ENCODE peak calls at places on chromosomes 4 and X, in seven cellular contexts. T is esophagus squamous epithelium, D is GM23338, E is brain microvascular endothelial cell, I is fibroblast of pulmonary artery, M is choroid plexus epithelial cell, X is WERI-Rb-1. F is an unnamed sample.

GRCh38 chr4:6621556-6621927 is 18.9 kb upstream of the MRFAP1 start:
- DNase-seq in E (no peak), D (no peak), M (no peak), T (no peak), X (no peak), I (no peak), F (no peak)

GRCh38 chr4:113276448-113277158 is 227.2 kb downstream of the ANK2 start:
- DNase-seq in M (no peak), T (no peak), E (no peak), D (no peak), X (no peak), I (no peak), F (no peak)

GRCh38 chrX:139113682-139114081 is 402.2 kb upstream of the FGF13 start:
- DNase-seq in T (no peak), M (no peak), E (no peak), X (no peak), I (no peak), D (no peak), F (no peak)

GRCh38 chr4:113976937-113977855 is 2.3 kb downstream of the ARSJ start:
- DNase-seq in M (peak), D (no peak), I (peak), T (no peak), X (no peak), E (no peak), F (no peak)

GRCh38 chr4:30904593-30904992 is 184.4 kb downstream of the PCDH7 start:
- DNase-seq in E (no peak), X (no peak), I (no peak), D (no peak), M (no peak), T (no peak), F (no peak)

GRCh38 chr4:147735413-147736301 is 3.8 kb downstream of the ARHGAP10 start:
- DNase-seq in D (no peak), T (no peak), M (no peak), I (no peak), X (no peak), E (no peak), F (no peak)

GRCh38 chr4:33966808-33967207 is 2277.5 kb downstream of the ARAP2 start:
- DNase-seq in X (no peak), E (no peak), I (no peak), M (no peak), T (no peak), D (no peak), F (no peak)

GRCh38 chr4:8770518-8771257 is 101.0 kb downstream of the HMX1 start:
- DNase-seq in M (no peak), E (no peak), D (peak), X (no peak), I (no peak), T (no peak), F (no peak)

GRCh38 chr4:88803600-88804096 is 106.0 kb upstream of the NAP1L5 start:
- DNase-seq in I (peak), E (peak), X (no peak), D (no peak), M (peak), T (no peak), F (peak)

GRCh38 chr4:55125087-55125721 is at the start of gene KDR:
- DNase-seq in I (peak), T (no peak), M (peak), E (peak), D (peak), X (no peak), F (no peak)

GRCh38 chrX:143058096-143058495 is 32.4 kb downstream of the SPANXN4 start:
- DNase-seq in T (no peak), X (no peak), M (no peak), D (peak), E (no peak), I (no peak), F (no peak)

GRCh38 chrX:129632443-129632842 is 22.3 kb downstream of the APLN start:
- DNase-seq in I (no peak), D (no peak), X (no peak), T (no peak), E (no peak), M (no peak), F (no peak)

GRCh38 chrX:132001127-132001526 is 22.0 kb upstream of the STK26 start:
- DNase-seq in E (no peak), M (no peak), I (no peak), X (no peak), D (no peak), T (no peak), F (no peak)

GRCh38 chr4:39020130-39020529 is 12.1 kb downstream of the TMEM156 start:
- DNase-seq in I (peak), D (no peak), E (no peak), T (no peak), M (no peak), X (no peak), F (no peak)

GRCh38 chrX:500481-501010 is 113.8 kb upstream of the PPP2R3B start:
- DNase-seq in D (no peak), M (no peak), T (no peak), I (no peak), E (no peak), X (no peak), F (no peak)

GRCh38 chrX:116379854-116380253 is 56.6 kb upstream of the SLC6A14 start:
- DNase-seq in I (peak), X (no peak), M (peak), T (no peak), D (no peak), E (peak), F (no peak)

GRCh38 chr4:168139336-168139735 is 47.0 kb downstream of the ANXA10 start:
- DNase-seq in E (peak), M (peak), D (no peak), I (peak), X (no peak), T (no peak), F (no peak)

GRCh38 chr4:72295966-72296557 is 264.3 kb downstream of the NPFFR2 start:
- DNase-seq in E (peak), D (peak), M (peak), X (no peak), I (peak), T (no peak), F (peak)
- TF ChIP-seq CTCF in E (peak), D (peak), M (peak), X (peak), I (peak), T (peak), F (peak)

GRCh38 chrX:47631676-47632075 is 1.9 kb upstream of the CFP start:
- DNase-seq in X (no peak), D (no peak), M (no peak), E (no peak), I (no peak), T (no peak), F (no peak)

GRCh38 chrX:47632664-47633063 is 2.9 kb upstream of the CFP start:
- DNase-seq in X (no peak), T (no peak), E (no peak), M (no peak), I (no peak), D (no peak), F (no peak)

GRCh38 chrX:47625365-47625764 is 4.4 kb downstream of the CFP start:
- DNase-seq in E (no peak), I (no peak), X (no peak), D (no peak), M (no peak), T (no peak), F (no peak)

GRCh38 chrX:47628980-47629379 is 750 bp downstream of the CFP start:
- DNase-seq in D (peak), M (no peak), I (no peak), E (no peak), X (no peak), T (no peak), F (no peak)

GRCh38 chrX:47629419-47630210 is at the start of gene CFP:
- DNase-seq in E (no peak), D (peak), T (no peak), X (no peak), I (no peak), M (no peak), F (no peak)
- H3K4me3 ChIP-seq in E (no peak), D (no peak), T (no peak), X (no peak), I (no peak), M (no peak), F (no peak)

DNA sequence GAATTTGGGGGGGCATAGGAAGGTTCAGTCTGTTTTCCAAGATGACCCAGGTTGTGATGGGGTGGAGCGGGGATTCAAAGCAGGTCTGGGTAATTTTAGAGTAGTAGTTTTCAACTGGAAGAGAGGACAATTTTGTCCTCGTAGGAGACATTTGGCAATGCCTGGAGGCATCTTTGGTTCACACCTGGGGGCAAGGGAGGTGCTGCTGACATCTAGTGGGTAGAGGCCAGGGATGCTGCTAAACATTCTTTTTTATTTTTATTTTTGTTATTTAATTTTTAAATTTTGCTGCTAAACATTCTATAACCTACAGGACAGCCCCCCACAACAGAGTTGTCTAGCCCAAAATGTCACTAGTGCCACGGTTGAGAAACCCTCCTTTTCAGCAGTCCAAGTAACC is 1.9 kb downstream of the RAB9A start:
- DNase-seq in D (no peak), T (no peak), I (no peak), M (no peak), X (no peak), E (no peak), F (no peak)
- TF ChIP-seq CTCF in D (no peak), T (no peak), I (no peak), M (peak), X (no peak), E (peak), F (peak)

DNA sequence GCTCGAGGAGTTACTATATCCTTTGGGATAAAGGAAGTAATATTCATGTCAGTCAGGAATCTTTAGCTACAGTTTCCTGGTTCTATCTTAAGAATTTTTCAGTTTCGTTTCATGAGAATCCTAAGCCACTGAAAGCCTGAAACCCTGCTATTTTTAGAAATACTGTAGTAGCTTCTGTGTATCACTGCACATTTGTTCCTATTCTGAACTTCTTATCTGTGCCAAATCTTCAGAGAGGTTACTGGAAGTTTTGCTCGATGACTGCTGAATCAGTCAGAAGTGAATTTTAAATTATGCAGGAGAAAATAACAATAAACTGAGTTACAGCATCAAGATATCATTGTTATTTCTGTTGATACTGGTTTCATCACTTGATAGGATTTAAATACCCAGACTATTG is 249.3 kb downstream of the TENM3 start:
- DNase-seq in T (no peak), D (no peak), I (peak), X (no peak), M (peak), E (peak), F (peak)
- H3K4me3 ChIP-seq in T (no peak), D (no peak), I (peak), X (no peak), M (peak), E (peak), F (no peak)

GRCh38 chr4:42646013-42646784 is 10.7 kb downstream of the ATP8A1 start:
- DNase-seq in I (no peak), E (no peak), M (no peak), T (no peak), X (no peak), D (no peak), F (no peak)

GRCh38 chr4:42643685-42644084 is 13.2 kb downstream of the ATP8A1 start:
- DNase-seq in D (no peak), T (no peak), M (no peak), E (no peak), X (no peak), I (no peak), F (no peak)

GRCh38 chr4:42649870-42650269 is 7.0 kb downstream of the ATP8A1 start:
- DNase-seq in T (no peak), X (no peak), I (no peak), E (no peak), M (no peak), D (no peak), F (no peak)

GRCh38 chr4:42644897-42645296 is 12.0 kb downstream of the ATP8A1 start:
- DNase-seq in T (no peak), D (no peak), M (no peak), E (no peak), X (no peak), I (no peak), F (no peak)

DNA sequence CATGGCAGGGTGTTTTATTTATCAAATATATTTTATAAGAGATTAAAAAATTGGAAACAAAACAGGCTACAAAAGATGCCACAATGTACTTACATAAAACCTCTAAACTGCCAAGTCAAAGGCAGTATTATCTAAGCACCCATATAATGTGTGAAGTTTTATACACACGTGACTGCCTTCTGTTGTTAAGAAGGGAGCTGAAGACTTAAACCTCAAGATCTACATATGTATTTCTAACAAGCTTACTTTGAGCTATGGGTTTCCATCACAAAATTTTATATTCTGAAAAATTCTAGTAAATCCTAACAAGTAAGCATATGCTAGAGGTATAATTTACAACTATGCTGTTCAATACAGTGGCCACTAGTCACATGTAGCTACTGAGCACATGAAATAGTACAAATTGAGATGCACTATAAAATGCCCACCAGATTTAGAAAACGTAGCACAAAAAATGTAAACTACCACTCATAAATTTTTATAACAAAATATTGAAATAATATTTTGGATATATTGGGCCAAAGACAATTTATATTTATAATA is 9.8 kb downstream of the ATP8A1 start:
- DNase-seq in D (no peak), E (no peak), X (no peak), T (no peak), I (no peak), M (no peak), F (no peak)
- TF ChIP-seq CTCF in D (no peak), E (no peak), X (no peak), T (no peak), I (no peak), M (no peak), F (no peak)

GRCh38 chr4:53595204-53595603 is 3.9 kb upstream of the LNX1 start:
- DNase-seq in E (no peak), X (no peak), M (no peak), D (peak), I (no peak), T (no peak), F (no peak)

GRCh38 chr4:53592128-53592527 is 842 bp upstream of the LNX1 start:
- DNase-seq in E (no peak), X (no peak), I (peak), T (no peak), D (peak), M (no peak), F (no peak)

GRCh38 chr4:53593765-53594164 is 2.5 kb upstream of the LNX1 start:
- DNase-seq in T (no peak), I (no peak), E (no peak), D (no peak), M (no peak), X (no peak), F (no peak)

GRCh38 chr4:53591372-53591892 is at the start of gene LNX1:
- DNase-seq in X (no peak), T (peak), M (no peak), D (peak), I (no peak), E (no peak), F (no peak)

DNA sequence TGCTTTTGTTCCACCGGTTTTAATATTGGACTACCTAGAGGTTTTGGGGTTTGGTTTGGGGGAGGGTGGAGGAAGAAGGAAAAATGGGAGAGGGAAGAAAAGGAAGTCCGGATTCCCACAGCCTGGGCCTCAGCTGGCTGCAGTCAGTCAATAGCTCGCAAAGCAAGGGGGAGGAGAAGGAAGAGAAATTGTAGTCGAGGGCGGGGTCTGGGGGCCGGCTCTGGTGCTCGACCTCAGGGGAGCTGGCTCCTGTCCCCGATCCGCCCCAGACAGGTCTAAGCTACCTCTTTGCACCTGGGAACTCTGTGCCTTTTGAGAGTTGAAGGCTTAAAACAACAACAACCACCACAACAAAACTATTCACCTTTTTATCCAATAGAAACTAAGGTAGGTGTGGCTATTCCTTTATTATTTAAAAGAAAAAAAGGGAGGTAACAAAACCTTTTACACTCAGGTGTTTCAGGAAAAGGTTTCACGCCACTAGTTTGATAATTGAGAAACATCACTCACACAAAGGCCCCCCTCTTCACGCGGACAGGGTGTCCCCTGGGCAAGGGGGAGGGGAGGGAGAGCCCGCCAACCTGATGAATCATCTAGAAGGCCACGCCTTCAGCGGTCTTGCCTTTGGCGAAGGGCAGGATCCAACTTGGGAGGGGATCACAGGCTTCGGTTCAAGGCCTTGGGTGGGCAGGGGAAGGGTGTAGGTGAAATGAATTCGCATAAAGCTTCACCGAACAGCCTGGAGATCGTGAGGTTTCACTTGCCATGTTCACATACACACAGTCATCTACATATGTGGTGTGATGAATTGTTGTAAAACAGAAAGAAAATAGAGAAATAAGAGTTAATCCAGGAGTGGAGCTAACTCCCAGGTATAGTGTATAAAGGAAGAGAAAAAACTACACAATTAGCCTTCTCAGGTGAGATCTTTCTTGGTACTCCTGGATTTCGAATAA is 1.7 kb upstream of the LNX1 start:
- DNase-seq in I (peak), D (peak), T (no peak), M (peak), X (no peak), E (no peak), F (no peak)
- H3K4me3 ChIP-seq in I (peak), D (peak), T (peak), M (peak), X (no peak), E (peak), F (peak)